ENCODE peak calls at places on chromosomes 13 and 19, in six cellular contexts. X is breast epithelium, L is kidney glomerular epithelial cell, Z is H4, K is choroid plexus epithelial cell, F is HAP-1. E is an unnamed sample.

GRCh38 chr13:44040070-44040753 is 160.5 kb downstream of the LACC1 start:
- DNase-seq in Z (no peak), L (peak; percentile 71), F (no peak), X (no peak), K (peak; percentile 71), E (no peak)

GRCh38 chr19:30545752-30546151 is 173.6 kb downstream of the ZNF536 start:
- DNase-seq in L (no peak), F (no peak), X (no peak), K (no peak), Z (no peak), E (no peak)

GRCh38 chr19:4851551-4852290 is 15.7 kb downstream of the PLIN3 start:
- DNase-seq in Z (no peak), K (peak; percentile 61), L (peak; percentile 82), F (peak; percentile 60), X (peak; percentile 45), E (peak; percentile 78)

GRCh38 chr19:45468159-45468651 is 409 bp downstream of the FOSB start:
- DNase-seq in Z (no peak), K (peak; percentile 42), L (no peak), X (no peak), F (no peak), E (no peak)

GRCh38 chr13:66795636-66796035 is 434.5 kb downstream of the PCDH9 start:
- DNase-seq in K (no peak), L (no peak), X (no peak), F (no peak), Z (no peak), E (no peak)

GRCh38 chr13:76023644-76024043 is 387.5 kb downstream of the LMO7 start:
- DNase-seq in L (no peak), X (no peak), K (no peak), Z (no peak), F (no peak), E (no peak)

GRCh38 chr13:64088491-64088890 is 2672.8 kb upstream of the PCDH20 start:
- DNase-seq in F (no peak), X (no peak), K (no peak), Z (no peak), L (no peak), E (no peak)

GRCh38 chr19:2638417-2638940 is 64.0 kb downstream of the GNG7 start:
- DNase-seq in L (no peak), K (no peak), Z (no peak), F (no peak), X (no peak), E (no peak)

GRCh38 chr19:47296036-47296435 is 13.6 kb upstream of the C5AR1 start:
- DNase-seq in F (peak; percentile 79), X (peak; percentile 65), L (peak; percentile 70), Z (peak; percentile 83), K (peak; percentile 89), E (peak; percentile 76)

GRCh38 chr19:29665826-29666633 is 769 bp downstream of the PLEKHF1 start:
- DNase-seq in F (no peak), L (no peak), Z (no peak), X (no peak), K (no peak), E (no peak)

GRCh38 chr19:8336072-8336569 is 6.9 kb downstream of the KANK3 start:
- DNase-seq in X (no peak), Z (no peak), F (no peak), L (no peak), K (no peak), E (no peak)

GRCh38 chr13:51978836-51979556 is 32.3 kb downstream of the ATP7B start:
- DNase-seq in X (no peak), K (peak; percentile 17), Z (no peak), F (no peak), L (no peak), E (no peak)

GRCh38 chr19:4055209-4055552 is 11.5 kb downstream of the ZBTB7A start:
- DNase-seq in K (no peak), L (no peak), F (no peak), Z (no peak), X (no peak), E (no peak)

GRCh38 chr13:29594710-29595379 is 643 bp downstream of the SLC7A1 start:
- DNase-seq in K (peak; percentile 60), X (peak; percentile 69), F (no peak), Z (peak; percentile 19), L (peak; percentile 9), E (peak; percentile 50)

GRCh38 chr13:112444001-112444311 is 67.8 kb downstream of the SPACA7 start:
- DNase-seq in L (peak; percentile 24), Z (peak; percentile 6), X (peak; percentile 17), K (peak; percentile 71), F (peak; percentile 37), E (peak; percentile 66)

GRCh38 chr13:112443191-112444000 is 67.2 kb downstream of the SPACA7 start:
- DNase-seq in X (no peak), Z (no peak), L (no peak), K (peak; percentile 6), F (no peak), E (peak; percentile 21)

GRCh38 chr19:34217952-34218817 is 36.2 kb upstream of the GARRE1 start:
- DNase-seq in Z (peak; percentile 97), X (peak; percentile 34), F (no peak), K (peak; percentile 99), L (peak; percentile 96), E (peak; percentile 45)

GRCh38 chr13:74641586-74641985 is 507.4 kb upstream of the KLF12 start:
- DNase-seq in K (peak; percentile 10), F (no peak), L (peak; percentile 10), Z (no peak), X (no peak), E (no peak)

GRCh38 chr19:9565900-9566705 is 18.2 kb downstream of the ZNF121 start:
- DNase-seq in K (peak; percentile 19), F (no peak), L (no peak), Z (peak; percentile 29), X (no peak), E (no peak)

GRCh38 chr19:41882568-41883462 is at the start of gene ARHGEF1:
- DNase-seq in X (no peak), F (no peak), K (no peak), Z (no peak), L (no peak), E (no peak)

GRCh38 chr19:20167020-20167644 is at the start of gene ZNF486:
- DNase-seq in K (peak; percentile 98), L (peak; percentile 87), X (peak; percentile 98), Z (peak; percentile 96), F (no peak), E (no peak)

GRCh38 chr19:49689133-49690072 is at the start of gene ADM5:
- DNase-seq in L (no peak), F (no peak), Z (no peak), X (peak; percentile 50), K (no peak), E (no peak)

GRCh38 chr13:114286808-114287207 is 5.4 kb downstream of the UPF3A start:
- DNase-seq in F (no peak), L (peak; percentile 47), Z (no peak), K (peak; percentile 28), X (no peak), E (no peak)

GRCh38 chr19:7602935-7603497 is 7.4 kb downstream of the CAMSAP3 start:
- DNase-seq in Z (no peak), L (no peak), F (no peak), K (no peak), X (no peak), E (no peak)

GRCh38 chr19:38544569-38545315 is 73.0 kb downstream of the MAP4K1 start:
- DNase-seq in F (no peak), K (peak; percentile 30), Z (no peak), X (no peak), L (no peak), E (no peak)

GRCh38 chr13:107866007-107866665 is 349.2 kb downstream of the LIG4 start:
- DNase-seq in X (no peak), L (peak; percentile 26), Z (peak; percentile 5), F (no peak), K (peak; percentile 48), E (no peak)

GRCh38 chr13:108924154-108924940 is 294.9 kb downstream of the MYO16 start:
- DNase-seq in Z (peak; percentile 9), X (no peak), K (peak; percentile 73), F (no peak), L (no peak), E (no peak)